ENCODE peak calls at places on chromosome 13, in nine cellular contexts. Y is body of pancreas, M is uterus, A is endothelial cell, K is AG10803, G is lung, N is DND-41, V is astrocyte, C is progenitor cell of endocrine pancreas. W is an unnamed sample.

GRCh38 chr13:114063545-114064515 is 68.6 kb downstream of the RASA3 start:
- DNase-seq in Y (peak), M (peak), A (no peak), K (peak), G (peak), N (no peak), V (peak), C (no peak), W (peak)

GRCh38 chr13:71979616-71980015 is 112.6 kb upstream of the DACH1 start:
- DNase-seq in Y (peak), M (no peak), A (no peak), K (no peak), G (no peak), N (no peak), V (no peak), C (no peak), W (no peak)

GRCh38 chr13:114071991-114072390 is 60.4 kb downstream of the RASA3 start:
- DNase-seq in Y (no peak), M (no peak), A (no peak), K (no peak), G (no peak), N (no peak), V (no peak), C (no peak), W (no peak)

GRCh38 chr13:91709180-91709579 is 310.8 kb downstream of the GPC5 start:
- DNase-seq in Y (no peak), M (no peak), A (no peak), K (no peak), G (no peak), N (no peak), V (no peak), C (no peak), W (no peak)

GRCh38 chr13:82165396-82166174 is 1716.7 kb downstream of the SLITRK1 start:
- DNase-seq in Y (no peak), M (no peak), A (no peak), K (no peak), G (no peak), N (no peak), V (no peak), C (no peak), W (no peak)

GRCh38 chr13:22800726-22801401 is 379.9 kb upstream of the SGCG start:
- DNase-seq in Y (peak), M (no peak), A (no peak), K (peak), G (no peak), N (no peak), V (no peak), C (no peak), W (no peak)

GRCh38 chr13:45575146-45575829 is 40.3 kb downstream of the ERICH6B start:
- DNase-seq in Y (no peak), M (no peak), A (no peak), K (no peak), G (no peak), N (no peak), V (no peak), C (no peak), W (no peak)

GRCh38 chr13:69571606-69572323 is 535.9 kb upstream of the ATXN8OS start:
- DNase-seq in Y (no peak), M (no peak), A (no peak), K (no peak), G (no peak), N (no peak), V (no peak), C (no peak), W (no peak)

GRCh38 chr13:38415233-38415632 is 65.6 kb downstream of the UFM1 start:
- DNase-seq in Y (no peak), M (no peak), A (no peak), K (no peak), G (no peak), N (no peak), V (no peak), C (no peak), W (no peak)

GRCh38 chr13:113915012-113915763 is 51.3 kb upstream of the GAS6 start:
- DNase-seq in Y (no peak), M (peak), A (no peak), K (no peak), G (peak), N (no peak), V (no peak), C (no peak), W (no peak)

GRCh38 chr13:48317511-48317981 is 14.0 kb downstream of the RB1 start:
- DNase-seq in Y (no peak), M (no peak), A (no peak), K (no peak), G (no peak), N (no peak), V (no peak), C (no peak), W (no peak)

GRCh38 chr13:32135655-32136054 is 104.1 kb downstream of the FRY start:
- DNase-seq in Y (no peak), M (no peak), A (no peak), K (peak), G (no peak), N (no peak), V (peak), C (no peak), W (no peak)

GRCh38 chr13:99417821-99418662 is 83.2 kb upstream of the TM9SF2 start:
- DNase-seq in Y (no peak), M (no peak), A (no peak), K (no peak), G (no peak), N (no peak), V (peak), C (no peak), W (no peak)

GRCh38 chr13:41054919-41055619 is 6.2 kb upstream of the WBP4 start:
- DNase-seq in Y (no peak), M (no peak), A (no peak), K (no peak), G (no peak), N (no peak), V (no peak), C (no peak), W (no peak)

GRCh38 chr13:46666727-46667456 is 113.9 kb downstream of the LRCH1 start:
- DNase-seq in Y (no peak), M (no peak), A (peak), K (no peak), G (no peak), N (peak), V (no peak), C (no peak), W (no peak)

GRCh38 chr13:113904411-113904810 is 40.5 kb upstream of the GAS6 start:
- DNase-seq in Y (peak), M (peak), A (peak), K (peak), G (peak), N (peak), V (no peak), C (no peak), W (no peak)

GRCh38 chr13:89695343-89696257 is 1651.9 kb upstream of the MIR17HG start:
- DNase-seq in Y (peak), M (no peak), A (peak), K (peak), G (peak), N (no peak), V (peak), C (peak), W (peak)

GRCh38 chr13:80742027-80742426 is 401.1 kb upstream of the SPRY2 start:
- DNase-seq in Y (no peak), M (no peak), A (no peak), K (no peak), G (no peak), N (no peak), V (no peak), C (no peak), W (no peak)

GRCh38 chr13:46160474-46161066 is 21.4 kb downstream of the LCP1 start:
- DNase-seq in Y (peak), M (no peak), A (peak), K (peak), G (no peak), N (peak), V (peak), C (no peak), W (peak)

GRCh38 chr13:42650470-42650869 is 76.5 kb downstream of the TNFSF11 start:
- DNase-seq in Y (no peak), M (no peak), A (no peak), K (peak), G (no peak), N (no peak), V (no peak), C (no peak), W (peak)

GRCh38 chr13:83340170-83340569 is 542.1 kb downstream of the SLITRK1 start:
- DNase-seq in Y (no peak), M (no peak), A (no peak), K (no peak), G (no peak), N (no peak), V (no peak), C (no peak), W (no peak)

GRCh38 chr13:67238277-67238859 is 8.2 kb upstream of the PCDH9 start:
- DNase-seq in Y (no peak), M (no peak), A (no peak), K (peak), G (no peak), N (no peak), V (no peak), C (no peak), W (no peak)

GRCh38 chr13:76043882-76044281 is 407.8 kb downstream of the LMO7 start:
- DNase-seq in Y (no peak), M (no peak), A (no peak), K (no peak), G (no peak), N (no peak), V (no peak), C (no peak), W (no peak)

GRCh38 chr13:98026457-98026857 is 73.0 kb downstream of the IPO5 start:
- DNase-seq in Y (no peak), M (no peak), A (no peak), K (peak), G (no peak), N (no peak), V (no peak), C (no peak), W (no peak)

GRCh38 chr13:94710081-94710809 is 2.1 kb downstream of the SOX21 start:
- DNase-seq in Y (no peak), M (no peak), A (no peak), K (no peak), G (no peak), N (no peak), V (no peak), C (no peak), W (no peak)

GRCh38 chr13:43289458-43290255 is 266.3 kb downstream of the DNAJC15 start:
- DNase-seq in Y (no peak), M (no peak), A (no peak), K (peak), G (no peak), N (no peak), V (peak), C (no peak), W (no peak)

GRCh38 chr13:34810996-34811395 is 131.1 kb upstream of the NBEA start:
- DNase-seq in Y (no peak), M (no peak), A (no peak), K (no peak), G (no peak), N (no peak), V (no peak), C (no peak), W (no peak)

GRCh38 chr13:94464771-94465170 is 14.7 kb downstream of the DCT start:
- DNase-seq in Y (no peak), M (no peak), A (no peak), K (no peak), G (no peak), N (no peak), V (no peak), C (no peak), W (no peak)

GRCh38 chr13:71303144-71303543 is 563.9 kb downstream of the DACH1 start:
- DNase-seq in Y (no peak), M (no peak), A (no peak), K (no peak), G (no peak), N (no peak), V (no peak), C (no peak), W (no peak)

GRCh38 chr13:41809962-41810361 is 150.9 kb downstream of the VWA8 start:
- DNase-seq in Y (no peak), M (no peak), A (no peak), K (no peak), G (no peak), N (no peak), V (no peak), C (no peak), W (no peak)

GRCh38 chr13:61002686-61003085 is 413.0 kb downstream of the PCDH20 start:
- DNase-seq in Y (no peak), M (no peak), A (no peak), K (no peak), G (no peak), N (no peak), V (no peak), C (no peak), W (no peak)

GRCh38 chr13:46182491-46182877 is 507 bp upstream of the LCP1 start:
- DNase-seq in Y (no peak), M (no peak), A (no peak), K (no peak), G (no peak), N (no peak), V (no peak), C (no peak), W (no peak)

GRCh38 chr13:106376411-106377112 is 158.9 kb downstream of the EFNB2 start:
- DNase-seq in Y (peak), M (peak), A (no peak), K (peak), G (peak), N (peak), V (peak), C (no peak), W (no peak)

GRCh38 chr13:61664821-61665705 is 249.4 kb upstream of the PCDH20 start:
- DNase-seq in Y (no peak), M (no peak), A (no peak), K (no peak), G (no peak), N (no peak), V (peak), C (no peak), W (no peak)

DNA sequence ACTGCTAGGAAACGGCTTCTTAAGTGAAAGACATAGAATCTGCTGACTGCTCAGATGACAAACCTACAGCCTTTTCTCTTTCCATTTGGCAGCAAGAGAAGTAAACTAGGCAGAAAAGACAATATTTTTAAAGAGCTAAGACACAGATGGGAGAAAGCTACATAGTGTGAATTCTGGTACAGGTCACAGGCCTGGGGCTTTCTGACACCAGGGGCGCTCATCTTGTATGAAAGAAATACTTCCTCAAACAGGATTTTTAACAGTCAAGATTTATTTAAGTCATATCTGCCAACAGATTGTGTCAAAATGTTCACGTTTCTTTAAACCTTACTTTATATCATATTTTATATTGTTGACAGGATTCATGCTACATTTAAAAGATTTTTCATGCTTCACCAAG is 78.4 kb downstream of the MIPEP start:
- DNase-seq in Y (no peak), M (no peak), A (no peak), K (no peak), G (no peak), N (no peak), V (no peak), C (no peak), W (no peak)
- TF ChIP-seq CTCF in Y (no peak), M (no peak), A (no peak), K (peak), G (no peak), N (no peak), V (no peak), C (peak), W (no peak)

GRCh38 chr13:84648069-84648640 is 765.9 kb upstream of the SLITRK1 start:
- DNase-seq in Y (no peak), M (no peak), A (no peak), K (no peak), G (no peak), N (no peak), V (no peak), C (no peak), W (no peak)
- TF ChIP-seq CTCF in Y (no peak), M (no peak), A (no peak), K (peak), G (no peak), N (peak), V (no peak), C (no peak), W (no peak)

DNA sequence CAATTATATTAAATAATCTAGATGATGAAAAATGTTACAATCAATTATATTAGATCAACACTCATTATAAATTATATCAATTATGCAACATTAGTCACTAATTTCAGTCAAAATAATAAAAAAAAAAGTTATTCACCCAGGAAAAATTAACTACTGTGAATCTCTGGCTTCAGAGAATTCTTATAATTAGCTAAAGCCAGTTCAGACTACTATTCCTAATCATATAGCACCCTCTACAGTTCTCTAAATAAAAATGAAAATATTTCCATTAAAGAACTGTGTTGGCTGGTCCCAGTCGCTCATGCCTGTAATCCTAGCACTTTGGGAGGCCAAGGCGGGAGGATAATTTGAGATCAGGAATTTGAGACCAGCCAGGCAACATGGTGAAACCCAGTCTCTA is 33.0 kb downstream of the XPO4 start:
- DNase-seq in Y (no peak), M (no peak), A (no peak), K (peak), G (no peak), N (no peak), V (no peak), C (no peak), W (no peak)
- TF ChIP-seq CTCF in Y (no peak), M (peak), A (no peak), K (peak), G (no peak), N (peak), V (peak), C (peak), W (no peak)

GRCh38 chr13:110705356-110705825 is 525 bp downstream of the CARS2 start:
- DNase-seq in Y (no peak), M (no peak), A (no peak), K (no peak), G (no peak), N (no peak), V (no peak), C (no peak), W (no peak)

GRCh38 chr13:110706570-110707378 is 858 bp upstream of the CARS2 start:
- DNase-seq in Y (no peak), M (no peak), A (no peak), K (no peak), G (no peak), N (no peak), V (no peak), C (no peak), W (no peak)

GRCh38 chr13:110702591-110703526 is 3.1 kb downstream of the CARS2 start:
- DNase-seq in Y (no peak), M (no peak), A (no peak), K (no peak), G (no peak), N (no peak), V (peak), C (no peak), W (no peak)

GRCh38 chr13:110702089-110702488 is 3.8 kb downstream of the CARS2 start:
- DNase-seq in Y (no peak), M (no peak), A (no peak), K (no peak), G (no peak), N (no peak), V (no peak), C (no peak), W (no peak)

GRCh38 chr13:110705826-110706569 is at the start of gene CARS2:
- DNase-seq in Y (peak), M (peak), A (peak), K (peak), G (peak), N (peak), V (peak), C (peak), W (peak)
- TF ChIP-seq CTCF in Y (no peak), M (peak), A (no peak), K (peak), G (no peak), N (no peak), V (no peak), C (peak), W (no peak)

DNA sequence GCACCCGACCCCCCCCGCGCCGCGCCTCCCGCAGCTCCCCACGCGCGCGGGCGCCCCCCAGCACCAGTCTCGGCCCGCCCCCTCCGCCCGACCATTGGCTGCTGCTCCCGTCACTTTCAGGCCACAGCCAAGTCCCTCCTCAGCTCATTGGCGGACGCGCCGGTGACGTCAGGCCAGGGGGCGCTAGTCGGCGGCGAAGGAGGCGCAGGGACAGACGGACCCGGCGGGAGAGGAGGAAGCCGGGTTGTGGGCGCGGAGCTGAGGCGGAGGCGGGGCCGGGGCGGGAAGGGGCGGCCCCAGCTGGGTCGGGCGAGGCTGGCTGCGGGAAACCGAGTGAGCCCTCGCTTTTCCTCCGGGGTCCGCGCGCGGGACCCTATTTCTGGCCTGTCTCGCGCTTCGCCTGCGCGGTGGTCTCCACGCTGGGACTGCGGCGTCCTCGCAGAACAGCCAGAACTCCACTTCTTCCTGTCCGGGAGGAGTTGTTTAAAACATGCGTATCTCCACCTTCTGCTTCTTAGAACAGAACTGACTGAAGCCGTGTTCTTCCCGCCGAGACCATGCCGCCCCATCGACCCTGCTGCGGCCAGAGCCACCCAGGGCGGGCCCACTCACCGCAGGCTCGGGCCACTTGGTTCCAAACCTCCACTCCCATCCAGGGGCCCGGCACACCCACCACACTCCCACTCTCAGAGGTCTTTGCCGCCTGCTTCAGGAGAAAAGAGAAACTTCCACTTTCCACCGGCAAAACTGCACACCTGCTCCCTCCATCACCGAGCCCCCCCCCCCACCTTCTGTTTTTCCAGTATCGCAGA is 459 bp upstream of the TMTC4 start:
- DNase-seq in Y (peak), M (peak), A (peak), K (peak), G (peak), N (peak), V (peak), C (peak), W (peak)
- TF ChIP-seq CTCF in Y (peak), M (peak), A (no peak), K (peak), G (peak), N (peak), V (no peak), C (peak), W (peak)

DNA sequence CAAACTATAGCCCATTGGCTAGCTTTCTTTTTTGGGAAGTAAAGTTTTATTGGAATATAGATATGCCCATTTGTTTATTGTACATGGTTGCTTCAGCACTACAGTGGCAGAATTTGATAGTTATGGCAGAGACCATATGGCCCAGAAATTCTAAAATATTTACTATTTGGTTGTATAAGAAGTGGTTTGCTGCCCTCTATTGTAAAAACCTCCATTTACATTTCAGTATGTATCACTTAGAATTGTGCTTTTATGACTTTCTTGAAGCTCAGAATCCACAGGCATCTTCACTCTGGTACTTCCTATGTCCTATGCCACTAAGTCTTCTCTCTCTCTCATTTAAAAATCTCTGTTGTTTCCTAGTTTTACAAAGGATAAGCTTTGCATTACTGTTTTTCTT is 37.7 kb downstream of the DLEU7 start:
- DNase-seq in Y (no peak), M (no peak), A (no peak), K (peak), G (no peak), N (no peak), V (peak), C (no peak), W (no peak)
- TF ChIP-seq CTCF in Y (no peak), M (no peak), A (no peak), K (peak), G (no peak), N (peak), V (no peak), C (no peak), W (no peak)

GRCh38 chr13:49443689-49444516 is at the start of the genes CAB39L and SETDB2:
- DNase-seq in Y (peak), M (peak), A (peak), K (peak), G (peak), N (peak), V (peak), C (peak), W (peak)
- TF ChIP-seq CTCF in Y (peak), M (peak), A (no peak), K (peak), G (no peak), N (peak), V (no peak), C (peak), W (peak)